ENCODE peak calls at places on chromosomes 7 and 10, in four cellular contexts. M is anterior cingulate cortex, Y is AG04449, W is NCI-H1417. G is an unnamed sample.

GRCh38 chr7:149544028-149544427 is 46.4 kb upstream of the ZNF746 start:
- DNase-seq in M (no peak), W (no peak), Y (no peak), G (no peak)

GRCh38 chr10:126955396-126955795 is 50.2 kb downstream of the DOCK1 start:
- DNase-seq in W (no peak), Y (no peak), M (no peak), G (no peak)

GRCh38 chr10:5666324-5667220 is at the start of gene ASB13:
- DNase-seq in W (peak; percentile 56), M (peak; percentile 33), Y (no peak), G (peak; percentile 14)

GRCh38 chr7:99379043-99379577 is 4.6 kb downstream of the ARPC1B start:
- DNase-seq in M (no peak), Y (peak; percentile 73), W (no peak), G (peak; percentile 29)

GRCh38 chr7:102811942-102812678 is 63.3 kb downstream of the FAM185A start:
- DNase-seq in W (no peak), M (no peak), Y (no peak), G (no peak)

GRCh38 chr7:107934991-107935770 is 44.2 kb downstream of the DLD start:
- DNase-seq in M (no peak), W (no peak), Y (no peak), G (no peak)

GRCh38 chr10:128871671-128872231 is 595.3 kb upstream of the MGMT start:
- DNase-seq in Y (no peak), W (no peak), M (no peak), G (no peak)

GRCh38 chr7:83469076-83469475 is 179.9 kb downstream of the SEMA3E start:
- DNase-seq in W (no peak), Y (peak; percentile 14), M (no peak), G (no peak)

GRCh38 chr10:119103241-119103640 is 672 bp upstream of the DENND10 start:
- DNase-seq in W (no peak), M (no peak), Y (no peak), G (no peak)

GRCh38 chr7:33129806-33130153 is 416 bp downstream of the BBS9 start:
- DNase-seq in W (no peak), Y (no peak), M (no peak), G (no peak)

GRCh38 chr10:9222917-9223316 is 1168.4 kb downstream of the GATA3 start:
- DNase-seq in W (no peak), Y (no peak), M (no peak), G (no peak)

GRCh38 chr10:6647811-6648526 is 67.9 kb upstream of the PRKCQ start:
- DNase-seq in W (peak; percentile 0), M (peak; percentile 1), Y (no peak), G (peak; percentile 50)

GRCh38 chr7:41319601-41320000 is 383.3 kb downstream of the INHBA start:
- DNase-seq in W (no peak), Y (no peak), M (no peak), G (no peak)

GRCh38 chr7:118473271-118473670 is 248.8 kb downstream of the ANKRD7 start:
- DNase-seq in M (no peak), Y (no peak), W (no peak), G (no peak)

GRCh38 chr7:93307131-93307660 is 75.0 kb downstream of the VPS50 start:
- DNase-seq in M (no peak), W (no peak), Y (no peak), G (no peak)

GRCh38 chr10:132130286-132131265 is 56.2 kb upstream of the DPYSL4 start:
- DNase-seq in Y (no peak), W (no peak), M (no peak), G (no peak)

GRCh38 chr10:42645103-42645502 is 6.7 kb upstream of the ZNF33B start:
- DNase-seq in W (no peak), Y (no peak), M (no peak), G (no peak)

GRCh38 chr7:38731195-38731594 is 100.0 kb upstream of the AMPH start:
- DNase-seq in W (no peak), M (no peak), Y (peak; percentile 24), G (no peak)

GRCh38 chr10:59180689-59181270 is 4.3 kb downstream of the PHYHIPL start:
- DNase-seq in Y (no peak), M (no peak), W (no peak), G (no peak)

GRCh38 chr7:32586291-32587221 is 91.3 kb downstream of the AVL9 start:
- DNase-seq in W (no peak), Y (peak; percentile 94), M (no peak), G (no peak)

GRCh38 chr10:13481690-13482089 is 47.1 kb downstream of the BEND7 start:
- DNase-seq in M (no peak), W (no peak), Y (no peak), G (no peak)

GRCh38 chr10:31977440-31978157 is 49.0 kb upstream of the ARHGAP12 start:
- DNase-seq in Y (no peak), W (no peak), M (no peak), G (no peak)

GRCh38 chr7:111050885-111051416 is 40.0 kb upstream of the LRRN3 start:
- DNase-seq in W (no peak), M (no peak), Y (no peak), G (no peak)

GRCh38 chr10:28822719-28823464 is 145.6 kb downstream of the BAMBI start:
- DNase-seq in M (no peak), W (no peak), Y (no peak), G (no peak)

GRCh38 chr7:40986351-40986873 is 716.5 kb downstream of the INHBA start:
- DNase-seq in M (no peak), Y (peak; percentile 97), W (no peak), G (no peak)

GRCh38 chr10:103476046-103476768 is 2.8 kb downstream of the CALHM3 start:
- DNase-seq in M (no peak), W (no peak), Y (no peak), G (no peak)

G was measured in activated effector memory CD4-positive, alpha-beta T cell treated with Interleukin-2 at 50 U/mL for 16 hours.